ENCODE peak calls at places on chromosomes 13 and 19, in seven cellular contexts. Q is HCT116, P is Caco-2, E is esophagus squamous epithelium, H is right atrium auricular region, K is HL-60, Z is tibial artery. O is an unnamed sample.

GRCh38 chr13:109389892-109390345 is 396.5 kb downstream of the IRS2 start:
- DNase-seq in E (no peak), P (no peak), K (peak; percentile 92), H (peak; percentile 57), Q (no peak), Z (no peak), O (no peak)

GRCh38 chr13:44359983-44360375 is 13.6 kb upstream of the SERP2 start:
- DNase-seq in H (no peak), P (no peak), Q (peak; percentile 33), K (no peak), Z (no peak), E (no peak), O (no peak)

GRCh38 chr19:53136432-53136831 is 3.7 kb upstream of the ZNF415 start:
- DNase-seq in K (no peak), E (no peak), P (no peak), Z (no peak), Q (no peak), H (no peak), O (no peak)

GRCh38 chr19:56953411-56953810 is 112.9 kb upstream of the PEG3 start:
- DNase-seq in E (no peak), Z (no peak), H (no peak), Q (no peak), K (no peak), P (no peak), O (no peak)

GRCh38 chr19:40702337-40703012 is 12.0 kb upstream of the NUMBL start:
- DNase-seq in K (no peak), H (no peak), Q (no peak), Z (no peak), E (no peak), P (no peak), O (no peak)

GRCh38 chr13:79227418-79227817 is 178.6 kb downstream of the RBM26 start:
- DNase-seq in P (no peak), E (no peak), Z (no peak), K (no peak), Q (no peak), H (no peak), O (no peak)

GRCh38 chr19:41428481-41428859 is 1.3 kb upstream of the B3GNT8 start:
- DNase-seq in K (no peak), E (no peak), P (no peak), Q (no peak), Z (no peak), H (no peak), O (no peak)

GRCh38 chr13:113840541-113841354 is 23.1 kb downstream of the GAS6 start:
- DNase-seq in Z (no peak), P (no peak), H (no peak), Q (no peak), E (no peak), K (no peak), O (no peak)

GRCh38 chr19:15010497-15011255 is 31.0 kb upstream of the SLC1A6 start:
- DNase-seq in E (no peak), Q (no peak), H (no peak), K (no peak), P (no peak), Z (no peak), O (no peak)

GRCh38 chr19:41265376-41266153 is 1.4 kb downstream of the HNRNPUL1 start:
- DNase-seq in K (peak; percentile 14), H (no peak), Z (no peak), Q (no peak), E (no peak), P (no peak), O (no peak)

GRCh38 chr13:40503966-40504591 is 162.4 kb downstream of the FOXO1 start:
- DNase-seq in E (no peak), K (no peak), H (peak; percentile 59), Q (no peak), P (peak; percentile 80), Z (no peak), O (no peak)

GRCh38 chr13:49213997-49214916 is 5.9 kb upstream of the MLNR start:
- DNase-seq in Q (no peak), E (no peak), H (no peak), K (peak; percentile 54), P (no peak), Z (no peak), O (no peak)

GRCh38 chr13:109569938-109570711 is 216.3 kb downstream of the IRS2 start:
- DNase-seq in P (no peak), Q (no peak), Z (no peak), K (peak; percentile 50), H (no peak), E (no peak), O (no peak)

GRCh38 chr13:41827507-41828213 is 133.2 kb downstream of the VWA8 start:
- DNase-seq in Q (peak; percentile 39), Z (peak; percentile 57), K (no peak), E (no peak), H (peak; percentile 60), P (no peak), O (no peak)

GRCh38 chr19:15475169-15475568 is 4.1 kb downstream of the PGLYRP2 start:
- DNase-seq in H (no peak), Z (no peak), E (no peak), Q (no peak), P (no peak), K (no peak), O (no peak)

GRCh38 chr13:87128006-87128405 is 543.2 kb upstream of the SLITRK5 start:
- DNase-seq in Z (no peak), K (no peak), P (no peak), H (no peak), E (no peak), Q (no peak), O (no peak)

GRCh38 chr19:20482721-20483120 is 82.9 kb downstream of the ZNF737 start:
- DNase-seq in H (no peak), K (no peak), Z (no peak), E (no peak), P (no peak), Q (no peak), O (no peak)

GRCh38 chr19:57633832-57634131 is 814 bp downstream of the ZNF211 start:
- DNase-seq in Q (no peak), K (no peak), E (no peak), Z (no peak), P (no peak), H (no peak), O (no peak)

GRCh38 chr13:32032780-32033179 is 1.2 kb downstream of the FRY start:
- DNase-seq in K (no peak), Z (no peak), P (no peak), H (no peak), Q (no peak), E (no peak), O (no peak)

GRCh38 chr13:51125495-51126226 is 14.6 kb upstream of the C13orf42 start:
- DNase-seq in Q (peak; percentile 60), Z (peak; percentile 45), P (peak; percentile 60), H (no peak), K (peak; percentile 71), E (no peak), O (no peak)

GRCh38 chr19:5035817-5036732 is 67.2 kb downstream of the KDM4B start:
- DNase-seq in Q (no peak), P (no peak), Z (no peak), K (no peak), E (no peak), H (no peak), O (no peak)

GRCh38 chr13:29100739-29101138 is 280.6 kb downstream of the MTUS2 start:
- DNase-seq in K (no peak), Q (no peak), P (no peak), Z (no peak), H (no peak), E (no peak), O (no peak)
- H3K27me3 ChIP-seq in K (peaks cover 7% of the 10 kb centered on the region), Q (peaks cover 12% of the 10 kb centered on the region), P (no peaks in the 10 kb centered on the region), Z (no peaks in the 10 kb centered on the region), H (no peaks in the 10 kb centered on the region), E (peaks cover 4% of the 10 kb centered on the region), O (no peaks in the 10 kb centered on the region)

GRCh38 chr19:50720181-50720920 is 749 bp upstream of the SHANK1 start:
- DNase-seq in Q (no peak), H (no peak), K (no peak), P (no peak), Z (no peak), E (no peak), O (no peak)

GRCh38 chr19:50721441-50722137 is 1.6 kb upstream of the CLEC11A start:
- DNase-seq in Z (no peak), P (no peak), H (no peak), K (no peak), Q (no peak), E (no peak), O (no peak)

GRCh38 chr19:50719566-50719965 is at the start of gene SHANK1:
- DNase-seq in Q (no peak), H (no peak), E (no peak), K (no peak), Z (no peak), P (no peak), O (no peak)

GRCh38 chr19:50722248-50723013 is 733 bp upstream of the CLEC11A start:
- DNase-seq in H (no peak), P (no peak), E (no peak), Q (no peak), Z (no peak), K (no peak), O (no peak)

GRCh38 chr19:50720921-50721291 is 1.3 kb upstream of the SHANK1 start:
- DNase-seq in P (no peak), Z (no peak), Q (no peak), K (peak; percentile 37), E (no peak), H (no peak), O (no peak)
- H3K27me3 ChIP-seq in P (peaks cover 2% of the 10 kb centered on the region), Z (peaks cover 100% of the 10 kb centered on the region), Q (no peaks in the 10 kb centered on the region), K (peaks cover 40% of the 10 kb centered on the region), E (peaks cover 97% of the 10 kb centered on the region), H (peaks cover 6% of the 10 kb centered on the region), O (peaks cover 15% of the 10 kb centered on the region)

DNA sequence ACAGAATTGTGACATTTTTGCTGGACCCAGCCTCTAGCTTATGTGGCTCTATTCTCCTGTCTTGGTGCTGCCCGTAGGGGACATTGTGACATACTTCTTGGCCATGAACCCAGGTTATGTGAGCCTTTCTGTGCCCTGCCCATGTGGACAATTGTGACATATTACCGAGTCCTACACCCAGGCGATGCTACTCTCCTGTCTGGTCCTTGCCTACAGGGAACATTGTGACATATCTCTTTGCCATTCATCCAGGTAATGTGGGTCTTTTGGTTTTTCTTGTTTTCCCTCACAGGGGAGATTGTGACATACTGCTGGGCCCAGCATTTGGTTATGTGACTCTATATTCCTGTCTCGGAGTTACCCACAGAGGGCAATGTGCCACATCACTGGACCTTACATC is 71.5 kb upstream of the ZNF43 start:
- DNase-seq in K (no peak), E (no peak), Q (no peak), P (no peak), H (no peak), Z (no peak), O (no peak)
- H3K27me3 ChIP-seq in K (no peaks in the 10 kb centered on the region), E (no peaks in the 10 kb centered on the region), Q (no peaks in the 10 kb centered on the region), P (no peaks in the 10 kb centered on the region), H (no peaks in the 10 kb centered on the region), Z (no peaks in the 10 kb centered on the region), O (no peaks in the 10 kb centered on the region)

GRCh38 chr13:28492527-28493367 is 2.2 kb downstream of the FLT1 start:
- DNase-seq in P (no peak), Z (no peak), H (no peak), Q (no peak), E (no peak), K (no peak), O (no peak)

GRCh38 chr13:28494537-28494860 is 429 bp downstream of the FLT1 start:
- DNase-seq in Z (no peak), P (no peak), E (no peak), K (no peak), H (no peak), Q (no peak), O (no peak)

GRCh38 chr13:28495586-28496564 is 947 bp upstream of the FLT1 start:
- DNase-seq in P (no peak), E (no peak), Z (no peak), H (no peak), Q (no peak), K (peak; percentile 52), O (no peak)

GRCh38 chr13:28493740-28494536 is 990 bp downstream of the FLT1 start:
- DNase-seq in Z (no peak), Q (no peak), E (no peak), P (no peak), K (no peak), H (no peak), O (no peak)

GRCh38 chr13:28494861-28495585 is at the start of gene FLT1:
- DNase-seq in Q (no peak), E (no peak), Z (no peak), P (no peak), H (peak; percentile 72), K (no peak), O (no peak)
- H3K27me3 ChIP-seq in Q (peaks cover 7% of the 10 kb centered on the region), E (peaks cover 98% of the 10 kb centered on the region), Z (peaks cover 61% of the 10 kb centered on the region), P (peaks cover 12% of the 10 kb centered on the region), H (no peaks in the 10 kb centered on the region), K (peaks cover 86% of the 10 kb centered on the region), O (peaks cover 5% of the 10 kb centered on the region)

O was measured in ascending aorta.